ENCODE peak calls at places on chromosomes 2 and 18, in four cellular contexts. D is H9, Q is trophoblast cell, W is H1. G is an unnamed sample.

GRCh38 chr2:192007819-192008218 is 160.9 kb upstream of the CAVIN2 start:
- DNase-seq in D (no peak), Q (no peak), W (no peak), G (no peak)

GRCh38 chr18:384897-385296 is 115.6 kb downstream of the COLEC12 start:
- DNase-seq in D (no peak), Q (no peak), W (no peak), G (no peak)

GRCh38 chr2:77469086-77469485 is 53.1 kb downstream of the LRRTM4 start:
- DNase-seq in D (no peak), Q (no peak), W (no peak), G (no peak)

GRCh38 chr2:152395132-152396024 is 60.4 kb downstream of the FMNL2 start:
- DNase-seq in D (no peak), Q (peak; percentile 85), W (no peak), G (no peak)

GRCh38 chr2:11681722-11682589 is 12.0 kb upstream of the NTSR2 start:
- DNase-seq in D (peak; percentile 84), Q (peak; percentile 57), W (no peak), G (peak; percentile 76)

GRCh38 chr2:235859651-235860050 is 308.5 kb downstream of the GBX2 start:
- DNase-seq in D (no peak), Q (peak; percentile 15), W (no peak), G (no peak)

GRCh38 chr2:96510931-96511595 is 5.9 kb upstream of the NEURL3 start:
- DNase-seq in D (no peak), Q (no peak), W (no peak), G (no peak)

GRCh38 chr2:179020156-179020750 is 29.7 kb downstream of the CCDC141 start:
- DNase-seq in D (peak; percentile 67), Q (peak; percentile 38), W (peak; percentile 23), G (peak; percentile 70)

GRCh38 chr2:218746960-218747359 is 35.0 kb upstream of the CYP27A1 start:
- DNase-seq in D (no peak), Q (no peak), W (no peak), G (no peak)

GRCh38 chr2:180625006-180625844 is 355.2 kb upstream of the UBE2E3 start:
- DNase-seq in D (no peak), Q (no peak), W (no peak), G (no peak)

GRCh38 chr2:108971661-108972566 is 17.1 kb downstream of the EDAR start:
- DNase-seq in D (no peak), Q (no peak), W (no peak), G (no peak)

GRCh38 chr2:96507957-96508520 is 2.9 kb upstream of the NEURL3 start:
- DNase-seq in D (peak; percentile 87), Q (peak; percentile 84), W (no peak), G (peak; percentile 81)

GRCh38 chr2:136407952-136408318 is 290.0 kb upstream of the CXCR4 start:
- DNase-seq in D (peak; percentile 31), Q (no peak), W (no peak), G (no peak)

GRCh38 chr2:71691747-71692455 is 238.5 kb downstream of the DYSF start:
- DNase-seq in D (peak; percentile 58), Q (peak; percentile 71), W (no peak), G (peak; percentile 44)

GRCh38 chr2:151150325-151150724 is 111.3 kb downstream of the RBM43 start:
- DNase-seq in D (no peak), Q (no peak), W (no peak), G (no peak)

GRCh38 chr18:68148862-68149261 is 566.0 kb downstream of the TMX3 start:
- DNase-seq in D (peak; percentile 29), Q (no peak), W (no peak), G (peak; percentile 61)

GRCh38 chr2:20471902-20472559 is 25.2 kb downstream of the RHOB start:
- DNase-seq in D (no peak), Q (no peak), W (no peak), G (no peak)
- H3K27ac ChIP-seq in D (no peak overlapping the region), Q (no peak overlapping the region), W (no peak overlapping the region), G (no peak overlapping the region)

DNA sequence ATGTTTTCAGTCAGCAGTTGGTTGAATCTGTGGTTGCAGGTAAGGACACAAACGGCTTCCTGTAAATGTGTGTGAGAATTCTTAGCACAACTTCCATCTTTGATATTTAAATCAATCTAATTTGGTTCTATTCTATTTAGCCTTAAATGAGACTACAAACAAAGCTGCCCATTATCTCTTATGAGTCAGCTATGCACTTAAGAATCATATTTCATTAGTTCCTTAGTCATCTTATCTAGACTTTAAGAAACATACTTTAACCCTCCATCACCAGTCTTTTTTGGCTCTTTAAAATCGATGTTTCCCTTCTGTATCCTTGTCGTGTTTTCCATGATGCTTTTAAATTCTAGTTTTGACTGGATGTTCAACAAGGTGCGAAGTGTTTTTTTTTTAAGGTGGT is 114.4 kb upstream of the TMEM200C start:
- DNase-seq in D (no peak), Q (no peak), W (no peak), G (no peak)
- H3K4ac ChIP-seq in D (no peak overlapping the region), Q (no peak overlapping the region), W (no peak overlapping the region), G (no peak overlapping the region)

GRCh38 chr2:29139731-29140130 is 24.5 kb downstream of the CLIP4 start:
- DNase-seq in D (no peak), Q (peak; percentile 5), W (no peak), G (no peak)
- H3K79me2 ChIP-seq in D (no peaks in the 10 kb centered on the region), Q (no peaks in the 10 kb centered on the region), W (no peaks in the 10 kb centered on the region), G (no peaks in the 10 kb centered on the region)

DNA sequence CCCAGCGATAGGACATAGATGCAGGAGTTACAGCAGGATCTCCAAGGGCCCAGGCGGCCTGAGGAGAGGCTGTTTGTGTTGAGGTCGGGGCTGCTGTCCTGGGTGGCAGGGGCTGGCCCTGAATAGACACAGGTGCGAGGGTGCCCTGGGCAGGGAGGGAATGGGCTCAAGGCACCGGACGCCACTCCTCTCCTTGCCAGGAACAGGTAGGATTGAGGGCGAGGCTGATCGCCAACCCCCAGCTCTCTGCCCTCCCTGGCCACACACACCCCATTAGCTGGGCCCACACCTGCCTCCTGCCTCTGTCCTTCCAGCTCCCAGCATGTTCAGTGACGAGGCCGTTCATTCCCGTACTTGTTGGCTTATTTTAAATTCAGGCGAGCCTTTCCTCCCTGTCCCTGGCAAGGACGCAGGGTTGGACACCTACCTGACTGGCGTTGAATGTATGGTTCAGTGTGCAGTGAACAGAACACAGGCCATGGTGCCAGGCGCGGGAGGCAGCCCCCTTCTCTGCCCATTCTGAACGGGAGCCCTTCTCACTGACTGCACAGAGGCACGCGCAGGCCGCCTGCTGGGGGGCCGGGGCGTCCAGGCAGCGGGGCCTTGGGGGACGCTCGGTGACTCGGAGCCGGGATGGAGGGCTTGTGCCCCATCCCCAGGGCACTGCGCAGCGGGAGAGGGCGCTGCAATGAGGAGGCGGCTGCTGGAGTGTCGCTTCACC is 41.3 kb upstream of the SNED1 start:
- DNase-seq in D (peak; percentile 20), Q (no peak), W (no peak), G (no peak)
- H3K27ac ChIP-seq in D (no peak overlapping the region), Q (no peak overlapping the region), W (no peak overlapping the region), G (no peak overlapping the region)

GRCh38 chr18:1573732-1574131 is 669.1 kb downstream of the ADCYAP1 start:
- DNase-seq in D (no peak), Q (peak; percentile 31), W (no peak), G (no peak)
- H3K4ac ChIP-seq in D (no peak overlapping the region), Q (no peak overlapping the region), W (no peak overlapping the region), G (no peak overlapping the region)

GRCh38 chr2:45713126-45713525 is 61.7 kb downstream of the PRKCE start:
- DNase-seq in D (no peak), Q (no peak), W (no peak), G (no peak)
- H3K79me2 ChIP-seq in D (no peaks in the 10 kb centered on the region), Q (no peaks in the 10 kb centered on the region), W (no peaks in the 10 kb centered on the region), G (no peaks in the 10 kb centered on the region)

GRCh38 chr2:65364986-65365733 is 67.2 kb downstream of the SPRED2 start:
- DNase-seq in D (no peak), Q (no peak), W (no peak), G (no peak)

GRCh38 chr2:65368464-65368863 is 63.9 kb downstream of the SPRED2 start:
- DNase-seq in D (no peak), Q (no peak), W (no peak), G (no peak)

GRCh38 chr2:65366595-65367125 is 65.7 kb downstream of the SPRED2 start:
- DNase-seq in D (no peak), Q (peak; percentile 94), W (no peak), G (peak; percentile 73)

GRCh38 chr2:65369574-65369973 is 62.8 kb downstream of the SPRED2 start:
- DNase-seq in D (no peak), Q (no peak), W (no peak), G (no peak)

GRCh38 chr2:65367517-65367916 is 64.9 kb downstream of the SPRED2 start:
- DNase-seq in D (no peak), Q (peak; percentile 93), W (no peak), G (peak; percentile 68)
- H3K27ac ChIP-seq in D (no peak overlapping the region), Q (no peak overlapping the region), W (no peak overlapping the region), G (no peak overlapping the region)

GRCh38 chr2:150125188-150125587 is 362.3 kb downstream of the RND3 start:
- DNase-seq in D (no peak), Q (no peak), W (no peak), G (no peak)
- H3K4ac ChIP-seq in D (no peak overlapping the region), Q (no peak overlapping the region), W (no peak overlapping the region), G (no peak overlapping the region)

G was measured in mesendoderm.